ENCODE peak calls at places on chromosomes 5 and 9, in eight cellular contexts. O is body of pancreas; Q is Karpas-422; W is neural progenitor cell; J is GM23338; F is CD8-positive, alpha-beta T cell; A is heart right ventricle; U is prostate gland. I is an unnamed sample. For H3K4me1, the result is how much of the 10 kb centered on the place peaks cover.

GRCh38 chr5:39062104-39062503 is 12.1 kb downstream of the RICTOR start:
- DNase-seq in U (no peak), J (no peak), W (no peak), A (no peak), O (no peak), Q (no peak), F (no peak), I (no peak)

GRCh38 chr9:78866228-78867132 is 569.6 kb downstream of the PSAT1 start:
- DNase-seq in F (no peak), U (no peak), O (no peak), A (no peak), W (no peak), Q (no peak), J (no peak), I (peak)

GRCh38 chr5:74272019-74272775 is 368.3 kb downstream of the ENC1 start:
- DNase-seq in F (no peak), A (no peak), Q (no peak), W (no peak), O (no peak), U (no peak), J (peak), I (no peak)

GRCh38 chr9:71984388-71985069 is 73.1 kb downstream of the C9orf85 start:
- DNase-seq in U (no peak), O (no peak), J (peak), W (no peak), F (no peak), A (peak), Q (no peak), I (no peak)

GRCh38 chr5:65803699-65804426 is 81.9 kb downstream of the NLN start:
- DNase-seq in A (no peak), F (no peak), O (no peak), J (no peak), Q (no peak), W (no peak), U (no peak), I (no peak)

GRCh38 chr5:9644630-9645029 is 14.5 kb upstream of the TAS2R1 start:
- DNase-seq in F (no peak), Q (no peak), J (no peak), A (no peak), U (no peak), O (no peak), W (no peak), I (no peak)

GRCh38 chr5:128366147-128366546 is 171.9 kb downstream of the FBN2 start:
- DNase-seq in A (no peak), F (no peak), J (no peak), Q (no peak), O (no peak), U (no peak), W (no peak), I (no peak)

GRCh38 chr5:207599-207998 is 10.4 kb downstream of the CCDC127 start:
- DNase-seq in Q (no peak), U (no peak), O (no peak), F (no peak), A (no peak), J (no peak), W (no peak), I (no peak)

GRCh38 chr9:122875523-122875922 is 29.6 kb downstream of the RC3H2 start:
- DNase-seq in W (no peak), F (no peak), U (no peak), O (no peak), A (no peak), J (no peak), Q (peak), I (no peak)

GRCh38 chr9:135607401-135608293 is 31.7 kb downstream of the GLT6D1 start:
- DNase-seq in U (peak), J (no peak), A (no peak), Q (no peak), W (no peak), F (no peak), O (no peak), I (no peak)

GRCh38 chr5:448061-448765 is 5.2 kb downstream of the EXOC3 start:
- DNase-seq in O (no peak), F (no peak), W (no peak), Q (no peak), A (no peak), J (no peak), U (no peak), I (no peak)

GRCh38 chr9:103186959-103187358 is 191.8 kb downstream of the CYLC2 start:
- DNase-seq in W (no peak), U (no peak), J (no peak), O (no peak), A (no peak), F (no peak), Q (no peak), I (no peak)

GRCh38 chr5:157949520-157949919 is 90.6 kb upstream of the CLINT1 start:
- DNase-seq in W (no peak), J (no peak), U (no peak), O (no peak), Q (no peak), A (no peak), F (no peak), I (no peak)

GRCh38 chr5:171442287-171443042 is 23.0 kb downstream of the FGF18 start:
- DNase-seq in U (no peak), J (no peak), F (no peak), A (no peak), W (no peak), O (no peak), Q (no peak), I (no peak)

GRCh38 chr9:134966697-134967546 is 49.2 kb upstream of the FCN1 start:
- DNase-seq in W (no peak), J (no peak), U (no peak), F (no peak), A (no peak), O (no peak), Q (no peak), I (no peak)

GRCh38 chr5:14413331-14413750 is 168.3 kb upstream of the OTULINL start:
- DNase-seq in U (no peak), Q (no peak), W (no peak), J (no peak), O (no peak), F (peak), A (no peak), I (no peak)

GRCh38 chr9:35945341-35946018 is 12.5 kb downstream of the OR2S2 start:
- DNase-seq in Q (peak), O (peak), W (peak), A (peak), F (peak), J (peak), U (peak), I (peak)

GRCh38 chr5:151592855-151593408 is 1.8 kb upstream of the FAT2 start:
- DNase-seq in W (no peak), J (no peak), O (peak), A (peak), U (no peak), Q (no peak), F (no peak), I (no peak)

GRCh38 chr9:112867275-112867991 is 23.2 kb downstream of the SLC46A2 start:
- DNase-seq in J (peak), F (no peak), U (no peak), Q (peak), W (peak), O (no peak), A (no peak), I (peak)

GRCh38 chr5:132209131-132209530 is 18.5 kb downstream of the P4HA2 start:
- DNase-seq in W (no peak), Q (no peak), F (no peak), J (no peak), A (no peak), U (no peak), O (no peak), I (no peak)

GRCh38 chr5:16311666-16312065 is 132.1 kb upstream of the MARCHF11 start:
- DNase-seq in U (no peak), W (no peak), J (no peak), O (no peak), Q (no peak), F (no peak), A (no peak), I (no peak)

GRCh38 chr5:80259511-80260200 is 3.8 kb upstream of the SERINC5 start:
- DNase-seq in A (no peak), Q (no peak), O (no peak), W (no peak), F (no peak), J (no peak), U (no peak), I (no peak)

GRCh38 chr5:80255425-80255751 is 460 bp downstream of the SERINC5 start:
- DNase-seq in Q (peak), U (peak), O (peak), F (peak), J (no peak), A (peak), W (peak), I (no peak)

GRCh38 chr5:80254767-80255424 is 952 bp downstream of the SERINC5 start:
- DNase-seq in O (no peak), F (peak), U (peak), J (no peak), Q (no peak), A (no peak), W (no peak), I (no peak)

GRCh38 chr5:80251636-80252035 is 4.2 kb downstream of the SERINC5 start:
- DNase-seq in Q (no peak), A (no peak), F (no peak), J (no peak), U (peak), W (no peak), O (no peak), I (peak)

GRCh38 chr5:80255752-80256479 is at the start of gene SERINC5:
- DNase-seq in F (peak), A (peak), O (peak), Q (peak), J (peak), W (peak), U (peak), I (no peak)
- H3K4me1 ChIP-seq in F (under half), A (under half), O (under half), Q (under half), J (under half), W (under half), U (under half), I (under half)

DNA sequence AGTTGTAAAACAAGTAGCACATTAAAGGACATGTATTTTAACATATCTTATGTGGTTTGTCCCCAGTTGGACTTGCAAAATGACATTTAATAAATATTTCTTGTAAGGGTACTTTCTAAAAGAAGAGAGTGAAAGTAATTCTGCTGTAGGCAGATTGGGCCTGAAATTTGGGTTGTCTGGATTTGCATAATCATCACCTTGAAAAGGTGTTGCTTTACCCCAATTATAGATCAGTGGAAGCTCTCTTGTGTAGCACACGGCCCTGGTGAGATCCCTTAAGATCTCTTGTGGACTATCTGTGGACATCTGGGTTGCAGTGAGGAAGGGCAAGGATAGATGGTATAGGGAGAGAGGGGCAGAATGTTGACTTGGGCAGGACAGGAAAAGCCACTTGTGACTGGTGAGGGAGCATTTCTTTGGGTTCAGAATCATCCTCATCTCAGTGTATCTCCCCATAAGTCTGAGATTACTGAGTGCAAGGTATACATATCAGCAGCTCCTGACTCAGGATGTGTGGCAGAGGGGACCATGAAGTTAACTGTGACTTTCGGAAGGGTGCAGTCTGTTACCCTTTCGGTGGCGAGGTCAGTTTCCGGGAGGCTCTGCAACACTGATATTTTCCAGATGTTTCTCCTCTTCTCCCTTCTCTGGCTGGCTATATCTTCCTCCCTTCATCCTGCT is 2.0 kb upstream of the TNFAIP8 start:
- DNase-seq in Q (peak), A (no peak), W (no peak), J (no peak), U (no peak), F (no peak), O (no peak), I (no peak)
- H3K4me1 ChIP-seq in Q (half or more), A (under half), W (under half), J (half or more), U (under half), F (half or more), O (under half), I (under half)

GRCh38 chr9:98185611-98186171 is 6.7 kb downstream of the CORO2A start:
- DNase-seq in A (no peak), J (no peak), O (no peak), Q (no peak), F (no peak), W (no peak), U (no peak), I (no peak)
- H3K4me1 ChIP-seq in A (under half), J (under half), O (under half), Q (under half), F (under half), W (under half), U (under half), I (under half)

GRCh38 chr9:130027533-130028370 is 15.2 kb downstream of the FNBP1 start:
- DNase-seq in Q (no peak), F (no peak), O (no peak), A (no peak), W (no peak), U (no peak), J (no peak), I (no peak)

GRCh38 chr9:130028493-130029222 is 14.3 kb downstream of the FNBP1 start:
- DNase-seq in Q (no peak), O (no peak), J (no peak), W (no peak), U (no peak), A (no peak), F (no peak), I (no peak)

GRCh38 chr9:130029223-130029583 is 13.8 kb downstream of the FNBP1 start:
- DNase-seq in J (no peak), Q (no peak), O (no peak), W (no peak), U (no peak), A (no peak), F (no peak), I (no peak)

GRCh38 chr9:130029591-130029990 is 13.4 kb downstream of the FNBP1 start:
- DNase-seq in W (no peak), O (no peak), A (no peak), U (no peak), J (no peak), Q (no peak), F (no peak), I (no peak)

GRCh38 chr9:130030821-130031481 is 12.0 kb downstream of the FNBP1 start:
- DNase-seq in Q (no peak), U (no peak), J (no peak), F (peak), W (no peak), A (no peak), O (no peak), I (no peak)
- H3K4me1 ChIP-seq in Q (half or more), U (under half), J (under half), F (half or more), W (under half), A (half or more), O (under half), I (under half)

DNA sequence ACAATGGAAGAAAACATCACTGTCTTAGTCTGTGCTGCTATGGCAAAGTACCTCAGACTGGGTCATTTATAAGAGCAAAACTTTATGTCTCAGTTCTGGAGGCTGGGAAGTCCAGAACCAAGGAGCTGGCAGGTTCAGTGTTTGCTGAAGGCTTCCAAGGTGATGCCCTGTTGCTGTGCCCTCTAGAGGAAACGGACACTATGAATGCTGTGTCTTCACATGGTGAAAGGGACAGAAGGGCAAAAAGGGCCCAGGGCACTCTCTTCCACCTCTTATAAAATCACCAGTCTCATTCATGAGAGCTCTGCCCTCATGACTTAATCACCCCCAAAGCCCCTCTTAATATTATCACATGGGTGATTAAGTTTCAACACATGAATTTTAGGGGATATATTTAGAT is 143.5 kb downstream of the FANCC start:
- DNase-seq in F (no peak), O (no peak), J (no peak), U (no peak), A (no peak), Q (peak), W (no peak), I (no peak)
- H3K4me1 ChIP-seq in F (under half), O (under half), J (under half), U (under half), A (under half), Q (under half), W (under half), I (under half)

GRCh38 chr9:82105729-82106128 is 117.2 kb downstream of the SPATA31D1 start:
- DNase-seq in U (peak), O (peak), J (peak), W (no peak), Q (no peak), A (no peak), F (no peak), I (no peak)
- H3K4me1 ChIP-seq in U (under half), O (under half), J (under half), W (under half), Q (under half), A (under half), F (under half), I (under half)

I was measured in keratinocyte.